ENCODE peak calls at places on chromosomes 5 and 9, in seven cellular contexts. A is heart right ventricle, H is IMR-90, F is tibial artery, B is dorsolateral prefrontal cortex, S is transverse colon, E is pancreas. M is an unnamed sample.

GRCh38 chr5:157608972-157609565 is 33.5 kb upstream of the ADAM19 start:
- DNase-seq in E (no peak), F (no peak), H (no peak), A (no peak), S (no peak), B (no peak), M (no peak)

GRCh38 chr5:148267972-148268371 is 622 bp upstream of the SPINK13 start:
- DNase-seq in B (no peak), H (no peak), F (no peak), S (no peak), E (no peak), A (no peak), M (no peak)

GRCh38 chr9:68697846-68698245 is 7.2 kb upstream of the PIP5K1B start:
- DNase-seq in B (no peak), A (no peak), H (no peak), E (no peak), S (no peak), F (no peak), M (no peak)

GRCh38 chr9:37410969-37411785 is 11.3 kb upstream of the GRHPR start:
- DNase-seq in S (no peak), E (no peak), F (no peak), H (peak), B (no peak), A (no peak), M (no peak)

GRCh38 chr5:56532411-56532935 is 282.9 kb upstream of the MAP3K1 start:
- DNase-seq in F (no peak), E (no peak), H (no peak), A (no peak), S (no peak), B (no peak), M (no peak)

GRCh38 chr9:75739884-75740611 is 150.4 kb upstream of the PCSK5 start:
- DNase-seq in E (no peak), B (no peak), H (no peak), F (peak), A (no peak), S (no peak), M (peak)

GRCh38 chr5:36728697-36729543 is 122.5 kb downstream of the SLC1A3 start:
- DNase-seq in B (no peak), F (no peak), S (no peak), A (peak), H (peak), E (no peak), M (no peak)

GRCh38 chr5:42491699-42492098 is 68.5 kb downstream of the GHR start:
- DNase-seq in S (no peak), E (no peak), B (no peak), A (no peak), H (no peak), F (no peak), M (no peak)

GRCh38 chr9:81661339-81661738 is 28.0 kb downstream of the TLE1 start:
- DNase-seq in E (no peak), F (no peak), H (no peak), A (no peak), S (peak), B (no peak), M (no peak)

GRCh38 chr5:10063997-10064396 is 185.7 kb downstream of the ATPSCKMT start:
- DNase-seq in B (no peak), A (no peak), E (no peak), F (no peak), S (no peak), H (no peak), M (no peak)

GRCh38 chr9:89810434-89810833 is 205.6 kb downstream of the GADD45G start:
- DNase-seq in B (no peak), E (no peak), F (no peak), H (no peak), A (no peak), S (no peak), M (no peak)

GRCh38 chr5:55923177-55923872 is 71.4 kb downstream of the IL6ST start:
- DNase-seq in S (no peak), A (peak), F (peak), H (no peak), B (no peak), E (no peak), M (no peak)

GRCh38 chr5:80210014-80210413 is 45.8 kb downstream of the SERINC5 start:
- DNase-seq in A (no peak), E (no peak), F (no peak), S (no peak), B (no peak), H (no peak), M (no peak)

GRCh38 chr9:12091865-12092527 is 601.2 kb upstream of the TYRP1 start:
- DNase-seq in E (no peak), F (no peak), H (no peak), S (no peak), B (no peak), A (no peak), M (no peak)

GRCh38 chr5:167064199-167064811 is 1227.1 kb upstream of the WWC1 start:
- DNase-seq in A (no peak), F (no peak), E (no peak), B (peak), S (no peak), H (no peak), M (no peak)

GRCh38 chr5:2757563-2758311 is 6.3 kb upstream of the IRX2 start:
- DNase-seq in H (peak), F (peak), B (no peak), S (no peak), E (no peak), A (no peak), M (no peak)

GRCh38 chr5:100479079-100479688 is 56.0 kb upstream of the FAM174A start:
- DNase-seq in E (peak), A (no peak), S (no peak), B (no peak), F (no peak), H (peak), M (no peak)

GRCh38 chr5:66333192-66333591 is 189.1 kb downstream of the SREK1 start:
- DNase-seq in E (no peak), F (no peak), S (no peak), H (no peak), B (no peak), A (peak), M (no peak)

GRCh38 chr9:5714501-5715401 is 85.8 kb downstream of the RIC1 start:
- DNase-seq in B (no peak), E (no peak), A (no peak), F (no peak), H (peak), S (no peak), M (no peak)

GRCh38 chr5:150492621-150493020 is 15.3 kb upstream of the NDST1 start:
- DNase-seq in H (peak), E (no peak), A (no peak), F (no peak), B (no peak), S (no peak), M (peak)

GRCh38 chr9:87950765-87951488 is 23.4 kb downstream of the CDK20 start:
- DNase-seq in F (no peak), S (no peak), H (peak), E (no peak), A (no peak), B (no peak), M (no peak)

GRCh38 chr5:78887384-78888118 is 97.6 kb downstream of the ARSB start:
- DNase-seq in B (no peak), F (no peak), E (no peak), S (no peak), H (peak), A (no peak), M (no peak)

GRCh38 chr5:100726116-100726515 is 177.0 kb downstream of the ST8SIA4 start:
- DNase-seq in B (no peak), A (no peak), H (no peak), E (no peak), F (no peak), S (no peak), M (no peak)

GRCh38 chr5:35230043-35230611 is at the start of gene PRLR:
- DNase-seq in F (peak), S (peak), E (peak), H (peak), B (peak), A (peak), M (peak)

GRCh38 chr5:78151594-78152271 is 142.8 kb downstream of the AP3B1 start:
- DNase-seq in A (no peak), E (no peak), B (no peak), F (no peak), S (no peak), H (no peak), M (no peak)

GRCh38 chr5:90111354-90112070 is 298.0 kb downstream of the CETN3 start:
- DNase-seq in H (no peak), S (no peak), B (no peak), E (no peak), F (no peak), A (no peak), M (no peak)
- H3K4me3 ChIP-seq in H (no peak), S (no peak), B (no peak), E (no peak), F (no peak), A (no peak), M (peak)

GRCh38 chr9:117547321-117547720 is 132.5 kb upstream of the ASTN2 start:
- DNase-seq in S (no peak), E (no peak), A (no peak), F (no peak), H (no peak), B (no peak), M (no peak)

GRCh38 chr9:117546894-117547293 is 132.0 kb upstream of the ASTN2 start:
- DNase-seq in E (peak), A (peak), F (no peak), H (no peak), S (peak), B (no peak), M (no peak)

GRCh38 chr9:117547904-117548303 is 133.0 kb upstream of the ASTN2 start:
- DNase-seq in S (no peak), B (no peak), E (no peak), F (no peak), H (no peak), A (no peak), M (no peak)

GRCh38 chr9:117548556-117548955 is 133.7 kb upstream of the ASTN2 start:
- DNase-seq in E (no peak), A (no peak), H (no peak), B (no peak), S (no peak), F (no peak), M (no peak)

DNA sequence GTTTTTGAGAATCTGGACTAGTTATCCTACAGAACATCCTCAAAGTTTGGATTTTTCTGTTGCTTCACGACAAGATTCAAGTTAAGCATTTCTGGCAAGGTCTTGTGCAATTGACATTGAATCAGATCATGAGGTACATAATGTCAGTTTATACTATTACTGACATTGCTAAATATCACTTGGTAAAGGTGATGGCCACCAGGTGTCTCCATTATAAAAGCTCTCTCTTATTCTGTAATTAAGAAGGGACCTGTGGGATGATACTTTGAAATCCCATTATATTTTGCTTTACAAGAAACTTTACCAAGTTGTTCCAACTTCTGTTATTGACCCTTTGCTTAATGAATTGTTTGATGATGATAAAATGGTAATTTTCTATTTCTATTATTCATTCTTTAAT is 131.0 kb upstream of the ASTN2 start:
- DNase-seq in S (no peak), E (no peak), A (no peak), B (no peak), F (no peak), H (no peak), M (no peak)
- TF ChIP-seq CTCF in S (no peak), E (no peak), A (no peak), B (no peak), F (no peak), H (no peak), M (no peak)

GRCh38 chr9:83447351-83447750 is 90.8 kb downstream of the FRMD3 start:
- DNase-seq in E (no peak), F (no peak), S (no peak), H (no peak), A (no peak), B (no peak), M (no peak)
- H3K27ac ChIP-seq in E (no peak), F (no peak), S (peak), H (no peak), A (no peak), B (no peak), M (no peak)

DNA sequence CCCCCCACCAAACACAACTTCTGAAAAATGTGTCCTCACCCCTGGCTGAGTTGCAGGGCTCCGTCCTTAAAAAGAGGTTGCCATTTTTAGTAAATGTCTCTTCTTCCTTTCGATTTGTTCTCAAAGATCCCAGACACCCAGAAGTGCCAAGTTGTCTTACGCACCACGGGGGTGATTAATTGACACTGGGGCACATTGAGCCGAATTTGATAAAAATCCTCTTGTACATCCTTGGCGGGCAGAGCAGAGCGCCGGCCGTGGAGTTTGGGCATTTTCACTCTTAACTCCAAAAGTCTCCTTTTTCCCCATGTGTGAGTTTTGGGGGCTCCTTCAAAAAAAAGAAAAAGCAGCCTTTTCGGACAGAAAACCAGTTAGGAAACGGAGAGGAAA is 4.5 kb downstream of the LMX1B start:
- DNase-seq in B (no peak), F (no peak), E (no peak), S (no peak), H (no peak), A (no peak), M (no peak)
- H3K4me3 ChIP-seq in B (no peak), F (no peak), E (no peak), S (no peak), H (no peak), A (no peak), M (no peak)

DNA sequence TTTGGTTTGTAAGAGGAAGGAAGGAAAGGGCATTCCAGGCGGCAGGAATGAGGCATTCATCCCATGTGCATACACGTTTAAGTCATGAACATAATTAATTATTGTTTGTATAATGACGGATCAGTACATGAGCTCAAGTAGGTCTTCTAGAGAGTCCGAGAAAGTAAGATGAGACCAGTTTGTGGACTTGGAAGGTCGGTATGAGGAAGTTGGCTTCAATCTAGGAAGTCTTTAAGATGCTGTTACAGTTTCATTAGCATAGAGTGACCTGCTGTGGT is 2.1 kb downstream of the GTF3C4 start:
- DNase-seq in S (no peak), F (no peak), A (no peak), B (no peak), H (peak), E (no peak), M (no peak)
- TF ChIP-seq CTCF in S (no peak), F (no peak), A (no peak), B (no peak), H (no peak), E (no peak), M (no peak)

DNA sequence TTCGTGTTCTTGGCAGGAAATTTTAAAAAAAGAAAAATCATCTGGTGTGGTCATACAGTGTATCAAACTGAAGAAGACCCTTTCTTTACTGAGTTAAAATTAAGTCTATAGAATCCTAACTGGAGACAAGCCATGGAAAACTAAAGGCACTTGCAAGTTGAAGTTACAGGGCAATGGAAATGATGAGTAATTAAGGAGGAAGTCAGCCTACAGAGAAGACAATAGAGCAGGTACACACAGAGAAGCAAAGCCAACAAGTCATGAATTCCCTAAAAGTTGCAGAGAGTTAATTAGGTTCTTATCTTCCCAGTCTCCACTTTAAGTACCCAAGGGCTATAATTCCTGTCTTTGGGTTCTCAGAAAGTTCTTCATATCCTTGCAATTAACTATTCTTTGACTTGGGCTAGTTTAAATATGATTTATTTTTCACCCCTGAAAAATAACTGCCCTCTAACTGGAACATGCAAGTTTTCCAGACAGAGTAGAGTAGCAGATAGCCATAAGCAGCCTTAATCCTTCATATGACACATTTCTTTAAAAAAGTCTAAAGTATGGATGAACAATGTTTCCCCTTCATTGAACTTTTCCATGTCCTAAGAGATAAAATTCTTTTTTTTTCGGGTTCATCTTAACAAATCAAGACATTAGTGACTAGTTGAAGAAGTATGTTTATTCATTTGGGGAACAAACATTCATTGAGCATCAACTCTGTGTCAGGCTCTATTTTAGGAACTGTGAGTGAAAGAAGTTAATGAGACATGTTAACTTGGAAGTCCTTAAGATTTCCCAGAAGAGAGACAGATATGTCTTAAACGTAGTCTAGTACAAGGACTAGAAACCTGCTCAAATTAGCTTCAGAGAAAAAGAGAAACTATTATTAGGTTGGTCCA is 5.2 kb upstream of the ITGA2 start:
- DNase-seq in F (no peak), H (peak), S (no peak), A (no peak), B (no peak), E (no peak), M (no peak)
- H3K27ac ChIP-seq in F (no peak), H (no peak), S (no peak), A (no peak), B (no peak), E (no peak), M (no peak)

M was measured in psoas muscle.